ENCODE peak calls at places on chromosome X, in six cellular contexts. One of them, this sample, is unnamed.

GRCh38 chrX:20595928-20596550 is 329.3 kb upstream of the RPS6KA3 start:
- DNase-seq in IMR-90: no peak
- DNase-seq in mesendoderm: peak
- DNase-seq in neuronal stem cell: no peak
- DNase-seq in H9: peak
- DNase-seq in H1: no peak
- DNase-seq in this sample: peak

GRCh38 chrX:85851418-85851817 is 195.9 kb downstream of the CHM start:
- DNase-seq in IMR-90: peak
- DNase-seq in mesendoderm: peak
- DNase-seq in neuronal stem cell: peak
- DNase-seq in H9: peak
- DNase-seq in H1: peak
- DNase-seq in this sample: peak

GRCh38 chrX:134718329-134719317 is 60.4 kb upstream of the PLAC1 start:
- DNase-seq in IMR-90: peak
- DNase-seq in mesendoderm: peak
- DNase-seq in neuronal stem cell: no peak
- DNase-seq in H9: no peak
- DNase-seq in H1: no peak
- DNase-seq in this sample: peak

GRCh38 chrX:130086414-130087207 is 23.7 kb downstream of the ELF4 start:
- DNase-seq in IMR-90: no peak
- DNase-seq in mesendoderm: no peak
- DNase-seq in neuronal stem cell: no peak
- DNase-seq in H9: no peak
- DNase-seq in H1: no peak
- DNase-seq in this sample: no peak

GRCh38 chrX:70262952-70263567 is 3.1 kb upstream of the P2RY4 start:
- DNase-seq in IMR-90: peak
- DNase-seq in mesendoderm: peak
- DNase-seq in neuronal stem cell: peak
- DNase-seq in H9: peak
- DNase-seq in H1: peak
- DNase-seq in this sample: peak

GRCh38 chrX:35665311-35665710 is 132.8 kb upstream of the MAGEB16 start:
- DNase-seq in IMR-90: no peak
- DNase-seq in mesendoderm: no peak
- DNase-seq in neuronal stem cell: no peak
- DNase-seq in H9: no peak
- DNase-seq in H1: no peak
- DNase-seq in this sample: peak

GRCh38 chrX:43958529-43958928 is 14.7 kb downstream of the NDP start:
- DNase-seq in IMR-90: peak
- DNase-seq in mesendoderm: peak
- DNase-seq in neuronal stem cell: peak
- DNase-seq in H9: peak
- DNase-seq in H1: no peak
- DNase-seq in this sample: peak

GRCh38 chrX:97050413-97050812 is 166.7 kb downstream of the RPA4 start:
- DNase-seq in IMR-90: peak
- DNase-seq in mesendoderm: no peak
- DNase-seq in neuronal stem cell: no peak
- DNase-seq in H9: no peak
- DNase-seq in H1: no peak
- DNase-seq in this sample: no peak

DNA sequence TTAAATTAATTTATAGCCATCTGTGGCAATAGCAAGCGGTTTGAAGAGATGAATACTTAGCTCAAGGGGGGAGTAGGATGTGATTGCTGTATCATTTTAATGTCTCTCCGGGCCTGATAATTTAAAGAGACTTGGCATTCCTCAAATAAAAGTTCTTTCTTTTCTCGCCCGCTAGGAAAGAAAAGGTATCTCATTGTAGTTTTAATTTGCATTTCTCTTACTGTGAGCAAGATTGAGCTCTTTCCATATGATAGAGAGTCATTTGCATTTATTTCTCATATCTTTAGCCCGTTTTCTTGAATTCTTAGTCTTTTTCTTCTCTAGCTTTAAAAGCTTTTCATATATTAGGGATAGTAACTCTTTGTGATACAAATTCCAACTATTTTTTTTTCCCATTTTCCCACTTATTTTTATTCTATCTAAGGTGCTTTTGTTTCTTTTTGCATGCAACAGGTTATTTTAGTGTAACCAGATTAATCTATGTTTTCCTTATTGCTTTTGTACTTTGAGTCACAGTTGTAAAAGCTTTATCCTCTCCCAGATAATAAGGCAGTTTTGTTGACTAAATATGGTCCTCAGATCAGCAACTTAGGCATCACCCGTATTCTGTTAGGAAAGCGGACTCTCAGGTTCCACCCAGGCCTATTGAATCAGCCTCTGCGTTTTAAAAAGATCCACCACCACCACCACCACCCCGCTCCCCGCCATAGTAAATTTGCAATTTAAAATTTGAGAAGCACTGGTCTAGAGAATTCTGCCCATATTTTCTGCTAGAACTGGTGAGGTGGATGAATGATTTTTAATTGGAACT is 58.7 kb upstream of the USP9X start:
- DNase-seq in IMR-90: no peak
- DNase-seq in mesendoderm: no peak
- DNase-seq in neuronal stem cell: no peak
- DNase-seq in H9: peak
- DNase-seq in H1: no peak
- DNase-seq in this sample: no peak
- H3K4me2 ChIP-seq in IMR-90: peak
- H3K4me2 ChIP-seq in mesendoderm: no peak
- H3K4me2 ChIP-seq in neuronal stem cell: peak
- H3K4me2 ChIP-seq in H9: peak
- H3K4me2 ChIP-seq in H1: peak
- H3K4me2 ChIP-seq in this sample: no peak

GRCh38 chrX:150158554-150159332 is 204.4 kb upstream of the MAMLD1 start:
- DNase-seq in IMR-90: no peak
- DNase-seq in mesendoderm: no peak
- DNase-seq in neuronal stem cell: no peak
- DNase-seq in H9: no peak
- DNase-seq in H1: no peak
- DNase-seq in this sample: no peak
- H2BK120ac ChIP-seq in IMR-90: no peak
- H2BK120ac ChIP-seq in mesendoderm: no peak
- H2BK120ac ChIP-seq in neuronal stem cell: no peak
- H2BK120ac ChIP-seq in H9: no peak
- H2BK120ac ChIP-seq in H1: no peak
- H2BK120ac ChIP-seq in this sample: no peak

GRCh38 chrX:30488092-30488491 is 89.5 kb downstream of the TASL start:
- DNase-seq in IMR-90: peak
- DNase-seq in mesendoderm: peak
- DNase-seq in neuronal stem cell: no peak
- DNase-seq in H9: no peak
- DNase-seq in H1: no peak
- DNase-seq in this sample: peak

GRCh38 chrX:30489323-30489722 is 88.2 kb downstream of the TASL start:
- DNase-seq in IMR-90: no peak
- DNase-seq in mesendoderm: peak
- DNase-seq in neuronal stem cell: no peak
- DNase-seq in H9: no peak
- DNase-seq in H1: no peak
- DNase-seq in this sample: no peak

DNA sequence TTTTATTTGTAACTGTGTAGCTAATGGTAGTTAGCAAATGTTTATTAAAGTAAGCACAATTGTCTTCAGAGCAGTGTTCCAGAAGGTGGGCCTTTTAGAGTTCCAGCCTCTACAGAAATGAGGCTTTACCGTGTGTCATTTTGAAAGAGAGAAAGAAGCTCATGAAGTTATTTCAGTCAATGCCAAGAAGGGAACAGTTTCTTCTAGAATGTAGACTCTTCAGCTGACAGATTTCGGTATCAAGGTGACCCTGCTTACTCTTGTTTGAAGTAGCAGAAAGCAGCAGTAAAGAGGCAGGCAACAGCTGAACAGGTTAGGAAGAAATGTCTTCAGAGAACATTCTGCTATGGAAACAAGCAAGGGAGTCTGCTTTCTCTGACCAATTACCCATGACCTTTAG is 93.6 kb downstream of the TASL start:
- DNase-seq in IMR-90: no peak
- DNase-seq in mesendoderm: no peak
- DNase-seq in neuronal stem cell: no peak
- DNase-seq in H9: no peak
- DNase-seq in H1: no peak
- DNase-seq in this sample: no peak
- H3K4me2 ChIP-seq in IMR-90: no peak
- H3K4me2 ChIP-seq in mesendoderm: no peak
- H3K4me2 ChIP-seq in neuronal stem cell: no peak
- H3K4me2 ChIP-seq in H9: no peak
- H3K4me2 ChIP-seq in H1: no peak
- H3K4me2 ChIP-seq in this sample: no peak

GRCh38 chrX:10064736-10065135 is 92.0 kb upstream of the CLCN4 start:
- DNase-seq in IMR-90: no peak
- DNase-seq in mesendoderm: no peak
- DNase-seq in neuronal stem cell: no peak
- DNase-seq in H9: no peak
- DNase-seq in H1: no peak
- DNase-seq in this sample: no peak
- H2BK120ac ChIP-seq in IMR-90: no peak
- H2BK120ac ChIP-seq in mesendoderm: no peak
- H2BK120ac ChIP-seq in neuronal stem cell: no peak
- H2BK120ac ChIP-seq in H9: no peak
- H2BK120ac ChIP-seq in H1: no peak
- H2BK120ac ChIP-seq in this sample: no peak

DNA sequence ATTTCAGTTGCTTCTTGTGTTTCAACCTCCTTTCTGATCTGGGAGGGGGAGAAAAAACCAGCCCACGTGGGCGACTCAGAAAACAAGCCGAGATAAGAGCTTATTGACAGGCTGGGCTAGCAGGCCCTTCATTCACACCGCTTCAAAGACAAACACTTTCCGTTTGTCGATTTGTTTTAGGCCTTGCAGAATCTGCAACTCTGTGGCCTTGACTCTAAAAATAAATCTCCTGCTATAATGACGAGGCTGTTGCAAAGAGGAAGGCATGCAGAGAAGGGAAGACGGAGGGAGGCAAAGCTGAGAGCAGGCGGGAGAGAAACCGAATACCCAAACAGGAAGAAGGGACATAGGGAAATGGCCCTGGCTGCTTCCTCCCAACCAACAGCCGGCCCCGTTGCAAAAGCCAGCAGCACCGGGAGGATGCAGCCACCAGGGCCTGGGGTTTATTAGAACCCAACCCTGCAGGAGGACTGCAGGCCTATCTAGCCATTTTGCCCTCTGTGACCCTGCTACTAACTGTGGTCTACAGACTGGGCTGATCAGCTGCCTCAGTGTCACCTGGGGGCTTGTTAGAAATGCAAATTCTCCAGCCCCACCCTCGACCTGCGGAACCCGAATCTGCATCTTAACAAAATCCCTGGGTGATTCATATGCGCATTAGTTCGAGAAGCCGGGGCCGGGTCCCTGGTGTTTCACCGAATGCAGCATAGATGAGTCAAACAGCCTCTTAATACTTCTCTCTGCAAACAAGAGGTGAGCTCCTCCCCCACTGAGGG is 325.5 kb downstream of the BCOR start:
- DNase-seq in IMR-90: peak
- DNase-seq in mesendoderm: peak
- DNase-seq in neuronal stem cell: no peak
- DNase-seq in H9: peak
- DNase-seq in H1: peak
- DNase-seq in this sample: peak
- H3K4me2 ChIP-seq in IMR-90: peak
- H3K4me2 ChIP-seq in mesendoderm: no peak
- H3K4me2 ChIP-seq in neuronal stem cell: no peak
- H3K4me2 ChIP-seq in H9: peak
- H3K4me2 ChIP-seq in H1: peak
- H3K4me2 ChIP-seq in this sample: no peak

DNA sequence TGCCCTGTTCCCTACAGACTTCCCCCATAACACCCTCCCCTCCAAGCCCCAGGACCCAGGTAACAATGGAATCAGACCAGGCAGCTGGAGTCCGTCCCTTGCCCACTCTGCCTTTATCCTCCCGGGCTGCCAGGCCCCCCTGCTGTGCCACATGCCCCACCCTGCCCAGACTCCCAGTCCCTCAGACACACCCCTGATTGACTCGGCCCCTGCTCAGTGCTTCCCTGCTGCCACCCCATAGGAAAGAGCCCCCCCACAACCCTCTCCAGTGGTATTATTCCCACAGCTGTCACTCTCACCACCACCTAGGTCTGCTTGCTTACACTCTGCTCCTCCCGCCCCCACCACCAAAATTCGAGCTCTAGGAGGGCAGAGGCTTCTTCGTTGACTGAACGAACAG is 4.7 kb upstream of the NAA10 start:
- DNase-seq in IMR-90: no peak
- DNase-seq in mesendoderm: no peak
- DNase-seq in neuronal stem cell: no peak
- DNase-seq in H9: no peak
- DNase-seq in H1: no peak
- DNase-seq in this sample: no peak
- H2BK120ac ChIP-seq in IMR-90: no peak
- H2BK120ac ChIP-seq in mesendoderm: no peak
- H2BK120ac ChIP-seq in neuronal stem cell: no peak
- H2BK120ac ChIP-seq in H9: no peak
- H2BK120ac ChIP-seq in H1: no peak
- H2BK120ac ChIP-seq in this sample: no peak